ENCODE peak calls at places on chromosomes 16 and 17, in five cellular contexts. J, L, E, K and W are unnamed samples. For H3K4me1, the result is how much of the 10 kb centered on the place peaks cover.

GRCh38 chr17:40319651-40320550 is 10.9 kb downstream of the RARA start:
- DNase-seq in J (peak), K (peak), E (no peak), L (no peak), W (no peak)

GRCh38 chr17:27578718-27579085 is 52.3 kb upstream of the LGALS9 start:
- DNase-seq in K (no peak), E (no peak), J (no peak), L (no peak), W (no peak)

GRCh38 chr16:81524382-81524781 is 79.8 kb downstream of the CMIP start:
- DNase-seq in J (no peak), L (peak), E (no peak), K (no peak), W (no peak)

GRCh38 chr17:80124351-80124981 is 22.5 kb downstream of the EIF4A3 start:
- DNase-seq in K (no peak), E (no peak), L (peak), J (no peak), W (peak)

GRCh38 chr17:21129023-21129681 is 2.4 kb downstream of the DHRS7B start:
- DNase-seq in E (no peak), K (no peak), J (no peak), L (no peak), W (peak)

GRCh38 chr17:80991645-80992076 is at the start of gene CHMP6:
- DNase-seq in L (peak), K (peak), E (peak), J (peak), W (peak)

GRCh38 chr16:49664221-49665215 is 191.4 kb downstream of the ZNF423 start:
- DNase-seq in L (no peak), J (peak), E (no peak), K (peak), W (no peak)

GRCh38 chr17:76003915-76004314 is 3.3 kb downstream of the CDK3 start:
- DNase-seq in J (no peak), E (no peak), L (no peak), K (no peak), W (no peak)

GRCh38 chr16:50311134-50311528 is 44.8 kb downstream of the ADCY7 start:
- DNase-seq in K (peak), J (no peak), E (no peak), L (no peak), W (no peak)

GRCh38 chr17:48259710-48260291 is 152.2 kb downstream of the SNX11 start:
- DNase-seq in E (peak), K (no peak), L (no peak), J (no peak), W (no peak)

GRCh38 chr17:20206068-20206467 is 196.9 kb downstream of the SPECC1 start:
- DNase-seq in E (no peak), K (no peak), J (no peak), L (no peak), W (no peak)

GRCh38 chr17:80751070-80751459 is 206.4 kb downstream of the RPTOR start:
- DNase-seq in L (no peak), J (no peak), E (no peak), K (no peak), W (no peak)

GRCh38 chr16:13510425-13511151 is 409.4 kb upstream of the ERCC4 start:
- DNase-seq in E (peak), L (no peak), K (no peak), J (no peak), W (no peak)

GRCh38 chr17:76171701-76172100 is 30.7 kb upstream of the FOXJ1 start:
- DNase-seq in E (no peak), J (no peak), K (no peak), L (no peak), W (no peak)

GRCh38 chr17:74842599-74843351 is 16.9 kb downstream of the GRIN2C start:
- DNase-seq in E (no peak), K (peak), J (peak), L (peak), W (no peak)

GRCh38 chr16:12900599-12901203 is 697 bp upstream of the SHISA9 start:
- DNase-seq in K (no peak), E (no peak), J (no peak), L (no peak), W (no peak)

DNA sequence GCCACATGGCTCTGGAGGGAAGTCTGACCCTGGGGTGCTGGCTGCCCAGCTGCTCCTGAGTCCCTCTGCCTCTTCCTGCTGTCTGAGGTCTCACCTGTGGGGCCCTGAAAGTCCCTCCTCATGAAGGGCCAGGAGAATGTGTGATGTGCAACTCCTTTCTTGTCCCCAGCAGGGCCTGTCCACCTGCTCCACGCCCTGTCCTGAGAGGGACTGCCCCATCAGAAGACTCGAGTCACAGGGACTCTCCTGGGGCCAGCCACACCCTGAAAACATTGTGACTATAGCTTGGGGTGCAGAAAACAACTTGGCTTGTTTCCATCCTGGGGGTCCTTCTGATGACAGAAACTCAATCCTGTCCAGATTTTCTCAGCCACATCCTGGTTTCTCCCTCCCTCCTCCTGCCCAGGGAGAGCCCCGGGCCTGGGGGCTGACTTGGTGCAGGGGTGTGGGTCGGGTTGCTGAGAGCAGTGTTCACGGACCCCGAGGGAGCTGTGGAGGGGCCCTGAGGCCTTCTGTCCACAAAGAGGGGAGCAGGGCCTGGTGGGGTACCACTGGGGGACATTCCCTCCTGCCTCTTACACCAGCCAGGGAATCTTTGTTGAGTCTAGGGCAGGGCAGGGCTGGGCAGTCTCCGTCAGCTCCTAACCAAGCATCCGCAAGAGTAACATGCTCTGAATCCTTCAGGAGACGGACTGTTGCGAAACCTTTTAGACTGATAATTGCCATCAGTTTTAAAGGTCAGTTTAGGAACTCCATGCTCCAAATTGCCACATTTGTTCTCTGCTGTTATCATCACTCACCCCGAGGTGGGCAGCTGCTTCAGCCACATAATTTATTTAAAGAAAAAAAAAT is 45.9 kb downstream of the NT5M start:
- DNase-seq in E (no peak), K (no peak), L (no peak), J (no peak), W (no peak)
- H3K4me1 ChIP-seq in E (under half), K (under half), L (under half), J (under half), W (under half)

DNA sequence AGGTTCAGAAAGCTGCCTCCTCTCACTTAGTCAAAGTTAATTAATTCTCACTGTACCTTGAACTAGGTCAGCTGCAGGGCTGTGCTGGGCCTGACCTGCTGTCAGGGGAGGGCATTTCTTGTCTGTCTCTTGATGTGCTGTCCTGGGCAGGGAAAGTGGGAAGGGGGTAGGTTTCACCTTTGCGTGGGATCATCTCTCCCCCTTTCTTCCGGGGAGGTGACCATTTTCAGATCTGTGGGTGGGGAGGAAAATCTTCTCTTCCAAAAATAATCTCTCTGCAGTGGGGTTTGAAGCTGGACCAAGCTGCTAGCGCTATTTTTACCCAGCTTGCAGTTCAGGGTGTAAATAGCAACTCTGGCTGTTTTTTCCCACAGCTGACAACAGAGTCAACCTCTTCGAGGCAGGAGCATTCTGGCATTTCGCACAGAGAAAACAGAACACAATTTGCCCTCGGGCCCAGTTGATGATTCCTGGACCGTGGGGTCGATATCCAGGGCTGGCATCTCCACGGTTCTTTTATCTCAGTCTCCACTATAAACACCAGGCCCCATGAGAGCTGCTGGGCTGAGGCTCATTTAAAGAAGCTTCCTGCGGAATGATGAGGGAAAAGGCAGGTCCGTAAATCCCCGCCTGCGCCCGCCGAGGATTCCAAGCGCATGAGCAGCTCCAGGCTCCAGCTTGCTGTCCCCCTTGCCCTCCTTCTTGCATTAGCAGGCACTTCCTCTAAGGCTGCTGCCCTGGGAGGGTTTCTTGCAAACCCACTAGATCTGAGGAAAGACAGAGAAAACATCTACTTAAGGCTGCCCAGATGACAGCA is 93.8 kb downstream of the YPEL2 start:
- DNase-seq in K (peak), E (no peak), J (peak), L (peak), W (no peak)
- H3K4me1 ChIP-seq in K (half or more), E (under half), J (half or more), L (under half), W (under half)

DNA sequence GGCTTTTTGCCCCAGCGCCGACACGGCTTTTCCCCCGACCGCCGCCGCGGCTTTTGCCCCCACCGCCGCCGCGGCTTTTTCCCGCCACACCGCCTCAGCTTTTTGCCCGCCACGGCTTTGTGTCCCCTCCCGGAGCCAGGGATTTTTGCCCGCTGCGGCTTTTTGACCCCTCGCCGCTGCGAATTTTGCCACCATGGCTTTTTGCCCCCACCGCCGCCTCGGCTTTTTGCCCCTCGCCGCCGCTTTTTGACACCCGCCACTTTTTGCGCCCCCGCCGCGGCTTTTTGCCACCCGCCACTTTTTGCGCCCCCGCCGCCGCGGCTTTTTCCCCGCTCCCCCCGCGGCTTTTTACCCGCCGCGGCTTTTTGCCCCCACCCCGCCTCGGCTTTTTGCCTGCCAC is 1342.5 kb downstream of the TP53TG3F start:
- DNase-seq in L (no peak), E (no peak), K (peak), J (no peak), W (no peak)
- H3K4me1 ChIP-seq in L (under half), E (under half), K (under half), J (under half), W (under half)

GRCh38 chr17:59333845-59334244 is 2.4 kb downstream of the YPEL2 start:
- DNase-seq in E (no peak), L (no peak), J (no peak), K (no peak), W (no peak)
- H3K4me1 ChIP-seq in E (under half), L (under half), J (half or more), K (under half), W (under half)